ENCODE peak calls at places on chromosomes 1 and 21, in eight cellular contexts. S, T, I, W, B, N, E and C are unnamed samples.
A peak's percentile ranks its signal among the peaks of the same experiment; 100 is the strongest.

GRCh38 chr1:24928631-24929090 is 1.4 kb downstream of the RUNX3 start:
- DNase-seq in E (no peak), N (no peak), W (peak; percentile 31), I (no peak), T (no peak), B (no peak), S (no peak), C (no peak)

GRCh38 chr1:181116819-181117390 is 28.4 kb downstream of the IER5 start:
- DNase-seq in N (no peak), I (no peak), S (no peak), T (no peak), W (no peak), E (no peak), B (no peak), C (no peak)

GRCh38 chr1:28553229-28553930 is 495 bp downstream of the TRNAU1AP start:
- DNase-seq in W (peak; percentile 47), T (peak; percentile 19), S (peak; percentile 67), E (peak; percentile 55), I (peak; percentile 73), B (no peak), N (peak; percentile 24), C (no peak)

GRCh38 chr21:31771685-31772084 is 39.8 kb upstream of the SCAF4 start:
- DNase-seq in E (no peak), T (no peak), B (no peak), I (no peak), N (no peak), W (no peak), S (no peak), C (no peak)

GRCh38 chr1:117059334-117059677 is 820 bp upstream of the TTF2 start:
- DNase-seq in B (peak; percentile 14), T (peak; percentile 33), S (no peak), E (no peak), W (no peak), N (peak; percentile 39), I (no peak), C (no peak)

GRCh38 chr1:33036051-33036525 is 595 bp downstream of the AK2 start:
- DNase-seq in E (no peak), B (no peak), T (no peak), I (peak; percentile 44), N (no peak), W (peak; percentile 45), S (no peak), C (peak; percentile 22)

GRCh38 chr1:30756545-30757195 is 904 bp downstream of the LAPTM5 start:
- DNase-seq in T (no peak), B (peak; percentile 46), S (peak; percentile 57), E (no peak), N (peak; percentile 75), I (peak; percentile 93), W (peak; percentile 92), C (no peak)

GRCh38 chr1:4213599-4213998 is 313.5 kb upstream of the C1orf174 start:
- DNase-seq in N (no peak), W (no peak), E (no peak), I (no peak), T (no peak), S (no peak), B (no peak), C (no peak)

GRCh38 chr1:109208847-109209463 is 4.8 kb upstream of the SARS1 start:
- DNase-seq in N (no peak), E (no peak), W (no peak), B (no peak), I (peak; percentile 72), S (no peak), T (no peak), C (no peak)

GRCh38 chr1:216533786-216534185 is 110.5 kb upstream of the USH2A start:
- DNase-seq in N (no peak), W (no peak), B (no peak), T (peak; percentile 78), E (no peak), I (no peak), S (no peak), C (peak; percentile 96)

GRCh38 chr1:53971718-53972117 is 25.6 kb downstream of the LRRC42 start:
- DNase-seq in W (peak; percentile 32), N (no peak), S (no peak), I (no peak), E (no peak), B (no peak), T (no peak), C (no peak)

GRCh38 chr1:111878096-111878495 is 111.4 kb downstream of the KCND3 start:
- DNase-seq in T (no peak), B (no peak), N (no peak), S (no peak), E (no peak), I (no peak), W (no peak), C (no peak)